ENCODE peak calls at places on chromosome 5, in seven cellular contexts. F, J, I, E, K, H and O are unnamed samples.

GRCh38 chr5:150109921-150110320 is 23.6 kb upstream of the CSF1R start:
- DNase-seq in K (no peak), J (no peak), F (no peak), H (no peak), I (no peak), E (no peak), O (no peak)

GRCh38 chr5:139749242-139749641 is 46.4 kb upstream of the PSD2 start:
- DNase-seq in E (no peak), J (no peak), F (no peak), K (no peak), I (no peak), H (no peak), O (no peak)

GRCh38 chr5:159156839-159157238 is 52.5 kb downstream of the RNF145 start:
- DNase-seq in H (peak), K (peak), I (peak), F (peak), E (peak), J (no peak), O (peak)

GRCh38 chr5:172793577-172794488 is 22.8 kb upstream of the DUSP1 start:
- DNase-seq in H (no peak), K (peak), E (peak), J (no peak), F (no peak), I (no peak), O (peak)

GRCh38 chr5:107615173-107615856 is 55.4 kb downstream of the EFNA5 start:
- DNase-seq in F (no peak), J (no peak), H (no peak), E (peak), K (peak), I (no peak), O (peak)

GRCh38 chr5:166724284-166724683 is 1567.2 kb upstream of the WWC1 start:
- DNase-seq in K (no peak), I (no peak), J (no peak), F (no peak), E (peak), H (no peak), O (peak)

GRCh38 chr5:571791-572190 is 40.3 kb upstream of the CEP72 start:
- DNase-seq in E (no peak), I (no peak), K (no peak), H (no peak), F (no peak), J (no peak), O (no peak)

GRCh38 chr5:93884254-93884653 is 142.9 kb upstream of the POU5F2 start:
- DNase-seq in K (no peak), E (no peak), H (no peak), F (no peak), J (no peak), I (no peak), O (no peak)

GRCh38 chr5:180436936-180437335 is 57.2 kb upstream of the CNOT6 start:
- DNase-seq in F (no peak), J (no peak), I (no peak), H (no peak), K (no peak), E (no peak), O (no peak)

GRCh38 chr5:54900906-54901725 is 84.3 kb downstream of the ESM1 start:
- DNase-seq in E (peak), J (peak), K (peak), H (no peak), I (no peak), F (no peak), O (peak)

GRCh38 chr5:5932824-5933223 is 445.5 kb downstream of the MED10 start:
- DNase-seq in H (no peak), I (no peak), E (no peak), K (no peak), F (no peak), J (no peak), O (no peak)

GRCh38 chr5:134547579-134547978 is 22.1 kb downstream of the JADE2 start:
- DNase-seq in I (no peak), E (peak), F (no peak), K (peak), J (peak), H (no peak), O (peak)

GRCh38 chr5:132663771-132664695 is 6.1 kb downstream of the IL13 start:
- DNase-seq in H (peak), I (no peak), J (no peak), E (no peak), F (peak), K (no peak), O (no peak)

GRCh38 chr5:142952236-142952635 is 182.1 kb downstream of the ARHGAP26 start:
- DNase-seq in H (no peak), E (no peak), K (no peak), I (no peak), J (no peak), F (no peak), O (no peak)

GRCh38 chr5:127988149-127988755 is 95.3 kb upstream of the SLC12A2 start:
- DNase-seq in E (peak), K (peak), J (no peak), I (no peak), H (no peak), F (peak), O (peak)

GRCh38 chr5:146390469-146390868 is 51.8 kb downstream of the POU4F3 start:
- DNase-seq in H (no peak), J (no peak), K (no peak), I (no peak), F (peak), E (no peak), O (no peak)

GRCh38 chr5:181084631-181085195 is 44.6 kb downstream of the BTNL9 start:
- DNase-seq in K (no peak), J (no peak), F (no peak), H (no peak), I (no peak), E (no peak), O (no peak)

GRCh38 chr5:159786901-159787691 is 129.2 kb upstream of the ADRA1B start:
- DNase-seq in J (peak), I (no peak), H (no peak), K (peak), E (peak), F (no peak), O (peak)

GRCh38 chr5:78648359-78649219 is at the start of gene LHFPL2:
- DNase-seq in J (peak), H (peak), E (peak), K (peak), F (peak), I (peak), O (peak)

GRCh38 chr5:56913766-56914165 is 4.4 kb downstream of the SETD9 start:
- DNase-seq in K (no peak), F (no peak), I (no peak), J (no peak), H (no peak), E (no peak), O (no peak)

GRCh38 chr5:125148706-125149105 is 402.3 kb upstream of the ZNF608 start:
- DNase-seq in I (no peak), F (no peak), E (no peak), H (no peak), J (no peak), K (peak), O (no peak)

GRCh38 chr5:78751872-78752271 is 103.3 kb upstream of the LHFPL2 start:
- DNase-seq in J (no peak), H (no peak), K (peak), E (peak), I (no peak), F (no peak), O (no peak)

GRCh38 chr5:139046551-139046950 is 151.6 kb downstream of the SIL1 start:
- DNase-seq in H (no peak), J (no peak), K (peak), F (no peak), I (no peak), E (no peak), O (no peak)

GRCh38 chr5:150242495-150242894 is 47.1 kb downstream of the CAMK2A start:
- DNase-seq in J (no peak), F (no peak), H (no peak), I (no peak), K (no peak), E (no peak), O (no peak)

GRCh38 chr5:127080001-127080478 is 6.7 kb upstream of the C5orf63 start:
- DNase-seq in F (peak), H (no peak), I (no peak), J (no peak), K (no peak), E (no peak), O (no peak)

GRCh38 chr5:115246361-115246991 is 16.2 kb downstream of the PGGT1B start:
- DNase-seq in H (no peak), J (no peak), E (peak), F (peak), K (peak), I (peak), O (peak)

GRCh38 chr5:176664886-176665285 is 17.6 kb downstream of the TSPAN17 start:
- DNase-seq in I (no peak), E (no peak), F (no peak), K (no peak), J (no peak), H (no peak), O (no peak)

GRCh38 chr5:34582364-34582763 is 73.8 kb upstream of the RAI14 start:
- DNase-seq in I (no peak), K (no peak), F (peak), E (no peak), J (no peak), H (no peak), O (no peak)

GRCh38 chr5:140342896-140343295 is 3.5 kb downstream of the HBEGF start:
- DNase-seq in E (no peak), H (no peak), J (no peak), K (no peak), F (no peak), I (no peak), O (no peak)

GRCh38 chr5:134873987-134874830 is at the start of gene TXNDC15:
- DNase-seq in I (peak), J (peak), F (peak), K (peak), E (peak), H (peak), O (peak)

GRCh38 chr5:11724947-11725346 is 179.3 kb downstream of the CTNND2 start:
- DNase-seq in I (no peak), F (no peak), H (no peak), J (no peak), K (no peak), E (no peak), O (no peak)

GRCh38 chr5:109253262-109253661 is 156.5 kb downstream of the PJA2 start:
- DNase-seq in I (peak), J (no peak), E (no peak), H (no peak), F (no peak), K (peak), O (no peak)

GRCh38 chr5:130151239-130151638 is 247.0 kb downstream of the CHSY3 start:
- DNase-seq in H (no peak), F (no peak), E (no peak), K (no peak), J (no peak), I (no peak), O (peak)

GRCh38 chr5:137214446-137215189 is 284.5 kb downstream of the SPOCK1 start:
- DNase-seq in H (no peak), I (no peak), K (peak), E (no peak), F (no peak), J (no peak), O (no peak)

GRCh38 chr5:134128648-134128995 is 14.1 kb downstream of the TCF7 start:
- DNase-seq in E (no peak), I (no peak), F (no peak), K (no peak), J (no peak), H (no peak), O (no peak)